ENCODE peak calls at places on chromosomes 7 and 10, in nine cellular contexts. H, G, R, J, T, X, W, L and Z are unnamed samples.

GRCh38 chr7:99365318-99366141 is 9.0 kb upstream of the ARPC1B start:
- DNase-seq in G (peak), R (peak), H (no peak), T (no peak), W (no peak), J (peak), L (peak), X (peak), Z (no peak)

GRCh38 chr7:134774076-134774475 is 5.4 kb upstream of the CALD1 start:
- DNase-seq in J (no peak), G (no peak), R (no peak), T (no peak), H (no peak), W (no peak), L (no peak), X (no peak), Z (no peak)

GRCh38 chr10:27783660-27784059 is 38.0 kb upstream of the MKX start:
- DNase-seq in G (peak), X (no peak), T (no peak), J (no peak), R (no peak), W (peak), H (peak), L (no peak), Z (peak)

GRCh38 chr10:81414038-81414437 is 461.0 kb upstream of the NRG3 start:
- DNase-seq in X (no peak), L (no peak), T (no peak), J (no peak), G (peak), W (no peak), H (no peak), R (no peak), Z (no peak)

GRCh38 chr10:21171936-21172773 is 275.0 kb upstream of the NEBL start:
- DNase-seq in R (no peak), W (no peak), J (peak), H (no peak), L (no peak), X (no peak), G (no peak), T (no peak), Z (no peak)

GRCh38 chr10:73837072-73837471 is 25.7 kb upstream of the NDST2 start:
- DNase-seq in L (no peak), G (no peak), X (no peak), J (no peak), R (no peak), T (no peak), W (no peak), H (peak), Z (no peak)

GRCh38 chr10:88833722-88834121 is 17.9 kb downstream of the ANKRD22 start:
- DNase-seq in L (no peak), J (no peak), W (no peak), H (no peak), X (no peak), T (no peak), G (no peak), R (no peak), Z (no peak)

GRCh38 chr7:18425873-18426520 is 69.6 kb upstream of the HDAC9 start:
- DNase-seq in H (no peak), X (no peak), J (no peak), T (no peak), W (no peak), G (no peak), R (no peak), L (no peak), Z (no peak)

GRCh38 chr10:73485320-73485719 is 10.5 kb downstream of the PPP3CB start:
- DNase-seq in H (no peak), J (no peak), G (no peak), X (no peak), W (no peak), T (no peak), L (no peak), R (no peak), Z (no peak)

GRCh38 chr10:45008524-45009161 is 7.9 kb downstream of the ZNF22 start:
- DNase-seq in R (no peak), T (peak), W (peak), J (peak), X (no peak), G (peak), L (no peak), H (peak), Z (peak)

GRCh38 chr10:22340362-22341189 is 4.7 kb upstream of the SPAG6 start:
- DNase-seq in H (peak), L (peak), R (peak), T (peak), J (peak), X (peak), W (peak), G (peak), Z (peak)

GRCh38 chr10:129679207-129679606 is 212.2 kb downstream of the MGMT start:
- DNase-seq in L (no peak), X (no peak), H (no peak), G (no peak), J (no peak), W (no peak), T (no peak), R (no peak), Z (no peak)

GRCh38 chr10:3446233-3446632 is 273.7 kb upstream of the PITRM1 start:
- DNase-seq in R (no peak), W (no peak), L (no peak), J (no peak), T (no peak), H (no peak), X (no peak), G (no peak), Z (no peak)

GRCh38 chr10:31754803-31755624 is 173.6 kb downstream of the ARHGAP12 start:
- DNase-seq in X (no peak), L (no peak), W (peak), H (peak), T (no peak), R (no peak), J (peak), G (peak), Z (no peak)

GRCh38 chr10:91824076-91824475 is 25.9 kb downstream of the TNKS2 start:
- DNase-seq in G (no peak), J (no peak), W (no peak), L (no peak), R (no peak), X (no peak), H (no peak), T (no peak), Z (no peak)

GRCh38 chr7:105480931-105481330 is 41.1 kb downstream of the PUS7 start:
- DNase-seq in T (no peak), J (no peak), G (no peak), R (no peak), L (no peak), W (no peak), X (no peak), H (no peak), Z (no peak)

GRCh38 chr10:93417264-93417663 is 64.9 kb downstream of the MYOF start:
- DNase-seq in T (no peak), H (no peak), W (no peak), R (no peak), J (no peak), G (no peak), X (no peak), L (no peak), Z (no peak)

GRCh38 chr7:5413449-5413786 is 10.2 kb downstream of the TNRC18 start:
- DNase-seq in T (no peak), W (no peak), X (no peak), G (no peak), R (no peak), J (no peak), L (no peak), H (no peak), Z (no peak)

GRCh38 chr7:94115316-94115715 is 111.2 kb upstream of the BET1 start:
- DNase-seq in R (no peak), H (no peak), T (no peak), X (no peak), J (no peak), L (no peak), G (no peak), W (no peak), Z (no peak)